ENCODE peak calls at places on chromosome 3, in ten cellular contexts. One of them, this sample, is unnamed.

GRCh38 chr3:31533169-31533870 is 595 bp downstream of the STT3B start:
- DNase-seq in endothelial cell: peak
- DNase-seq in activated CD8-positive, alpha-beta T cell treated with anti-CD3 and anti-CD28 coated beads for 36 hours: peak
- DNase-seq in CD8-positive, alpha-beta T cell: peak
- DNase-seq in RWPE1: peak
- DNase-seq in bronchial epithelial cell: peak
- DNase-seq in epithelial cell of proximal tubule: no peak
- DNase-seq in WTC11: peak
- DNase-seq in neural crest cell: peak
- DNase-seq in brain microvascular endothelial cell: peak
- DNase-seq in this sample: peak

GRCh38 chr3:197590313-197590962 is 34.7 kb upstream of the BDH1 start:
- DNase-seq in endothelial cell: no peak
- DNase-seq in activated CD8-positive, alpha-beta T cell treated with anti-CD3 and anti-CD28 coated beads for 36 hours: peak
- DNase-seq in CD8-positive, alpha-beta T cell: no peak
- DNase-seq in RWPE1: no peak
- DNase-seq in bronchial epithelial cell: no peak
- DNase-seq in epithelial cell of proximal tubule: no peak
- DNase-seq in WTC11: no peak
- DNase-seq in neural crest cell: no peak
- DNase-seq in brain microvascular endothelial cell: no peak
- DNase-seq in this sample: no peak

GRCh38 chr3:72100626-72101187 is 315.8 kb upstream of the PROK2 start:
- DNase-seq in endothelial cell: peak
- DNase-seq in activated CD8-positive, alpha-beta T cell treated with anti-CD3 and anti-CD28 coated beads for 36 hours: peak
- DNase-seq in CD8-positive, alpha-beta T cell: peak
- DNase-seq in RWPE1: peak
- DNase-seq in bronchial epithelial cell: peak
- DNase-seq in epithelial cell of proximal tubule: no peak
- DNase-seq in WTC11: peak
- DNase-seq in neural crest cell: peak
- DNase-seq in brain microvascular endothelial cell: peak
- DNase-seq in this sample: peak

GRCh38 chr3:179035232-179035631 is 36.4 kb downstream of the ZMAT3 start:
- DNase-seq in endothelial cell: no peak
- DNase-seq in activated CD8-positive, alpha-beta T cell treated with anti-CD3 and anti-CD28 coated beads for 36 hours: no peak
- DNase-seq in CD8-positive, alpha-beta T cell: no peak
- DNase-seq in RWPE1: no peak
- DNase-seq in bronchial epithelial cell: no peak
- DNase-seq in epithelial cell of proximal tubule: no peak
- DNase-seq in WTC11: no peak
- DNase-seq in neural crest cell: no peak
- DNase-seq in brain microvascular endothelial cell: no peak
- DNase-seq in this sample: no peak

GRCh38 chr3:1561397-1561796 is 468.6 kb downstream of the CNTN6 start:
- DNase-seq in endothelial cell: no peak
- DNase-seq in activated CD8-positive, alpha-beta T cell treated with anti-CD3 and anti-CD28 coated beads for 36 hours: no peak
- DNase-seq in CD8-positive, alpha-beta T cell: no peak
- DNase-seq in RWPE1: no peak
- DNase-seq in bronchial epithelial cell: no peak
- DNase-seq in epithelial cell of proximal tubule: no peak
- DNase-seq in WTC11: no peak
- DNase-seq in neural crest cell: no peak
- DNase-seq in brain microvascular endothelial cell: no peak
- DNase-seq in this sample: no peak

GRCh38 chr3:38227989-38228388 is 37.6 kb upstream of the SLC22A13 start:
- DNase-seq in endothelial cell: no peak
- DNase-seq in activated CD8-positive, alpha-beta T cell treated with anti-CD3 and anti-CD28 coated beads for 36 hours: no peak
- DNase-seq in CD8-positive, alpha-beta T cell: no peak
- DNase-seq in RWPE1: peak
- DNase-seq in bronchial epithelial cell: peak
- DNase-seq in epithelial cell of proximal tubule: no peak
- DNase-seq in WTC11: no peak
- DNase-seq in neural crest cell: no peak
- DNase-seq in brain microvascular endothelial cell: peak
- DNase-seq in this sample: no peak

GRCh38 chr3:120344349-120344748 is 4.8 kb downstream of the LRRC58 start:
- DNase-seq in endothelial cell: no peak
- DNase-seq in activated CD8-positive, alpha-beta T cell treated with anti-CD3 and anti-CD28 coated beads for 36 hours: no peak
- DNase-seq in CD8-positive, alpha-beta T cell: no peak
- DNase-seq in RWPE1: no peak
- DNase-seq in bronchial epithelial cell: no peak
- DNase-seq in epithelial cell of proximal tubule: no peak
- DNase-seq in WTC11: no peak
- DNase-seq in neural crest cell: no peak
- DNase-seq in brain microvascular endothelial cell: no peak
- DNase-seq in this sample: no peak

GRCh38 chr3:159928692-159929091 is 59.9 kb upstream of the IL12A start:
- DNase-seq in endothelial cell: no peak
- DNase-seq in activated CD8-positive, alpha-beta T cell treated with anti-CD3 and anti-CD28 coated beads for 36 hours: no peak
- DNase-seq in CD8-positive, alpha-beta T cell: no peak
- DNase-seq in RWPE1: peak
- DNase-seq in bronchial epithelial cell: peak
- DNase-seq in epithelial cell of proximal tubule: peak
- DNase-seq in WTC11: no peak
- DNase-seq in neural crest cell: no peak
- DNase-seq in brain microvascular endothelial cell: peak
- DNase-seq in this sample: no peak

GRCh38 chr3:133490468-133491351 is 82.8 kb upstream of the CDV3 start:
- DNase-seq in endothelial cell: no peak
- DNase-seq in activated CD8-positive, alpha-beta T cell treated with anti-CD3 and anti-CD28 coated beads for 36 hours: peak
- DNase-seq in CD8-positive, alpha-beta T cell: peak
- DNase-seq in RWPE1: no peak
- DNase-seq in bronchial epithelial cell: no peak
- DNase-seq in epithelial cell of proximal tubule: no peak
- DNase-seq in WTC11: no peak
- DNase-seq in neural crest cell: no peak
- DNase-seq in brain microvascular endothelial cell: no peak
- DNase-seq in this sample: no peak

GRCh38 chr3:133492159-133492860 is 81.2 kb upstream of the CDV3 start:
- DNase-seq in endothelial cell: no peak
- DNase-seq in activated CD8-positive, alpha-beta T cell treated with anti-CD3 and anti-CD28 coated beads for 36 hours: no peak
- DNase-seq in CD8-positive, alpha-beta T cell: no peak
- DNase-seq in RWPE1: no peak
- DNase-seq in bronchial epithelial cell: no peak
- DNase-seq in epithelial cell of proximal tubule: no peak
- DNase-seq in WTC11: no peak
- DNase-seq in neural crest cell: no peak
- DNase-seq in brain microvascular endothelial cell: no peak
- DNase-seq in this sample: no peak

GRCh38 chr3:133489466-133490085 is 83.9 kb upstream of the CDV3 start:
- DNase-seq in endothelial cell: no peak
- DNase-seq in activated CD8-positive, alpha-beta T cell treated with anti-CD3 and anti-CD28 coated beads for 36 hours: no peak
- DNase-seq in CD8-positive, alpha-beta T cell: no peak
- DNase-seq in RWPE1: no peak
- DNase-seq in bronchial epithelial cell: peak
- DNase-seq in epithelial cell of proximal tubule: no peak
- DNase-seq in WTC11: peak
- DNase-seq in neural crest cell: no peak
- DNase-seq in brain microvascular endothelial cell: no peak
- DNase-seq in this sample: no peak

GRCh38 chr3:133491481-133492059 is 81.9 kb upstream of the CDV3 start:
- DNase-seq in endothelial cell: no peak
- DNase-seq in activated CD8-positive, alpha-beta T cell treated with anti-CD3 and anti-CD28 coated beads for 36 hours: no peak
- DNase-seq in CD8-positive, alpha-beta T cell: no peak
- DNase-seq in RWPE1: no peak
- DNase-seq in bronchial epithelial cell: no peak
- DNase-seq in epithelial cell of proximal tubule: no peak
- DNase-seq in WTC11: no peak
- DNase-seq in neural crest cell: no peak
- DNase-seq in brain microvascular endothelial cell: no peak
- DNase-seq in this sample: no peak

GRCh38 chr3:133494469-133494868 is 79.0 kb upstream of the CDV3 start:
- DNase-seq in endothelial cell: peak
- DNase-seq in activated CD8-positive, alpha-beta T cell treated with anti-CD3 and anti-CD28 coated beads for 36 hours: peak
- DNase-seq in CD8-positive, alpha-beta T cell: no peak
- DNase-seq in RWPE1: no peak
- DNase-seq in bronchial epithelial cell: no peak
- DNase-seq in epithelial cell of proximal tubule: no peak
- DNase-seq in WTC11: peak
- DNase-seq in neural crest cell: peak
- DNase-seq in brain microvascular endothelial cell: peak
- DNase-seq in this sample: peak
- TF ChIP-seq CTCF in endothelial cell: peak
- TF ChIP-seq CTCF in activated CD8-positive, alpha-beta T cell treated with anti-CD3 and anti-CD28 coated beads for 36 hours: no peak
- TF ChIP-seq CTCF in CD8-positive, alpha-beta T cell: no peak
- TF ChIP-seq CTCF in RWPE1: no peak
- TF ChIP-seq CTCF in bronchial epithelial cell: no peak
- TF ChIP-seq CTCF in epithelial cell of proximal tubule: peak
- TF ChIP-seq CTCF in WTC11: peak
- TF ChIP-seq CTCF in neural crest cell: peak
- TF ChIP-seq CTCF in brain microvascular endothelial cell: peak
- TF ChIP-seq CTCF in this sample: peak

GRCh38 chr3:100257601-100258000 is 3.2 kb upstream of the TBC1D23 start:
- DNase-seq in endothelial cell: no peak
- DNase-seq in activated CD8-positive, alpha-beta T cell treated with anti-CD3 and anti-CD28 coated beads for 36 hours: peak
- DNase-seq in CD8-positive, alpha-beta T cell: no peak
- DNase-seq in RWPE1: no peak
- DNase-seq in bronchial epithelial cell: no peak
- DNase-seq in epithelial cell of proximal tubule: no peak
- DNase-seq in WTC11: no peak
- DNase-seq in neural crest cell: no peak
- DNase-seq in brain microvascular endothelial cell: no peak
- DNase-seq in this sample: no peak

GRCh38 chr3:100252006-100252405 is 8.8 kb upstream of the TBC1D23 start:
- DNase-seq in endothelial cell: no peak
- DNase-seq in activated CD8-positive, alpha-beta T cell treated with anti-CD3 and anti-CD28 coated beads for 36 hours: no peak
- DNase-seq in CD8-positive, alpha-beta T cell: no peak
- DNase-seq in RWPE1: no peak
- DNase-seq in bronchial epithelial cell: no peak
- DNase-seq in epithelial cell of proximal tubule: no peak
- DNase-seq in WTC11: no peak
- DNase-seq in neural crest cell: no peak
- DNase-seq in brain microvascular endothelial cell: no peak
- DNase-seq in this sample: no peak

GRCh38 chr3:100256724-100257123 is 4.1 kb upstream of the TBC1D23 start:
- DNase-seq in endothelial cell: no peak
- DNase-seq in activated CD8-positive, alpha-beta T cell treated with anti-CD3 and anti-CD28 coated beads for 36 hours: no peak
- DNase-seq in CD8-positive, alpha-beta T cell: no peak
- DNase-seq in RWPE1: no peak
- DNase-seq in bronchial epithelial cell: no peak
- DNase-seq in epithelial cell of proximal tubule: no peak
- DNase-seq in WTC11: no peak
- DNase-seq in neural crest cell: no peak
- DNase-seq in brain microvascular endothelial cell: no peak
- DNase-seq in this sample: no peak

GRCh38 chr3:100260081-100260684 is 609 bp upstream of the TBC1D23 start:
- DNase-seq in endothelial cell: peak
- DNase-seq in activated CD8-positive, alpha-beta T cell treated with anti-CD3 and anti-CD28 coated beads for 36 hours: no peak
- DNase-seq in CD8-positive, alpha-beta T cell: no peak
- DNase-seq in RWPE1: no peak
- DNase-seq in bronchial epithelial cell: no peak
- DNase-seq in epithelial cell of proximal tubule: no peak
- DNase-seq in WTC11: peak
- DNase-seq in neural crest cell: peak
- DNase-seq in brain microvascular endothelial cell: no peak
- DNase-seq in this sample: peak

GRCh38 chr3:100254168-100254777 is 6.5 kb upstream of the TBC1D23 start:
- DNase-seq in endothelial cell: peak
- DNase-seq in activated CD8-positive, alpha-beta T cell treated with anti-CD3 and anti-CD28 coated beads for 36 hours: peak
- DNase-seq in CD8-positive, alpha-beta T cell: no peak
- DNase-seq in RWPE1: peak
- DNase-seq in bronchial epithelial cell: peak
- DNase-seq in epithelial cell of proximal tubule: no peak
- DNase-seq in WTC11: peak
- DNase-seq in neural crest cell: peak
- DNase-seq in brain microvascular endothelial cell: peak
- DNase-seq in this sample: peak
- TF ChIP-seq CTCF in endothelial cell: peak
- TF ChIP-seq CTCF in activated CD8-positive, alpha-beta T cell treated with anti-CD3 and anti-CD28 coated beads for 36 hours: peak
- TF ChIP-seq CTCF in CD8-positive, alpha-beta T cell: peak
- TF ChIP-seq CTCF in RWPE1: peak
- TF ChIP-seq CTCF in bronchial epithelial cell: peak
- TF ChIP-seq CTCF in epithelial cell of proximal tubule: peak
- TF ChIP-seq CTCF in WTC11: peak
- TF ChIP-seq CTCF in neural crest cell: peak
- TF ChIP-seq CTCF in brain microvascular endothelial cell: peak
- TF ChIP-seq CTCF in this sample: peak

GRCh38 chr3:138829886-138830510 is 4.7 kb downstream of the PIK3CB start:
- DNase-seq in endothelial cell: no peak
- DNase-seq in activated CD8-positive, alpha-beta T cell treated with anti-CD3 and anti-CD28 coated beads for 36 hours: no peak
- DNase-seq in CD8-positive, alpha-beta T cell: no peak
- DNase-seq in RWPE1: no peak
- DNase-seq in bronchial epithelial cell: no peak
- DNase-seq in epithelial cell of proximal tubule: no peak
- DNase-seq in WTC11: no peak
- DNase-seq in neural crest cell: no peak
- DNase-seq in brain microvascular endothelial cell: no peak
- DNase-seq in this sample: no peak

GRCh38 chr3:138833908-138834358 is 795 bp downstream of the PIK3CB start:
- DNase-seq in endothelial cell: peak
- DNase-seq in activated CD8-positive, alpha-beta T cell treated with anti-CD3 and anti-CD28 coated beads for 36 hours: peak
- DNase-seq in CD8-positive, alpha-beta T cell: no peak
- DNase-seq in RWPE1: peak
- DNase-seq in bronchial epithelial cell: peak
- DNase-seq in epithelial cell of proximal tubule: no peak
- DNase-seq in WTC11: no peak
- DNase-seq in neural crest cell: no peak
- DNase-seq in brain microvascular endothelial cell: peak
- DNase-seq in this sample: peak

GRCh38 chr3:138835177-138835757 is 539 bp upstream of the PIK3CB start:
- DNase-seq in endothelial cell: no peak
- DNase-seq in activated CD8-positive, alpha-beta T cell treated with anti-CD3 and anti-CD28 coated beads for 36 hours: no peak
- DNase-seq in CD8-positive, alpha-beta T cell: no peak
- DNase-seq in RWPE1: no peak
- DNase-seq in bronchial epithelial cell: no peak
- DNase-seq in epithelial cell of proximal tubule: no peak
- DNase-seq in WTC11: no peak
- DNase-seq in neural crest cell: no peak
- DNase-seq in brain microvascular endothelial cell: no peak
- DNase-seq in this sample: no peak

GRCh38 chr3:138829097-138829496 is 5.6 kb downstream of the PIK3CB start:
- DNase-seq in endothelial cell: no peak
- DNase-seq in activated CD8-positive, alpha-beta T cell treated with anti-CD3 and anti-CD28 coated beads for 36 hours: no peak
- DNase-seq in CD8-positive, alpha-beta T cell: no peak
- DNase-seq in RWPE1: no peak
- DNase-seq in bronchial epithelial cell: no peak
- DNase-seq in epithelial cell of proximal tubule: no peak
- DNase-seq in WTC11: no peak
- DNase-seq in neural crest cell: no peak
- DNase-seq in brain microvascular endothelial cell: no peak
- DNase-seq in this sample: no peak

DNA sequence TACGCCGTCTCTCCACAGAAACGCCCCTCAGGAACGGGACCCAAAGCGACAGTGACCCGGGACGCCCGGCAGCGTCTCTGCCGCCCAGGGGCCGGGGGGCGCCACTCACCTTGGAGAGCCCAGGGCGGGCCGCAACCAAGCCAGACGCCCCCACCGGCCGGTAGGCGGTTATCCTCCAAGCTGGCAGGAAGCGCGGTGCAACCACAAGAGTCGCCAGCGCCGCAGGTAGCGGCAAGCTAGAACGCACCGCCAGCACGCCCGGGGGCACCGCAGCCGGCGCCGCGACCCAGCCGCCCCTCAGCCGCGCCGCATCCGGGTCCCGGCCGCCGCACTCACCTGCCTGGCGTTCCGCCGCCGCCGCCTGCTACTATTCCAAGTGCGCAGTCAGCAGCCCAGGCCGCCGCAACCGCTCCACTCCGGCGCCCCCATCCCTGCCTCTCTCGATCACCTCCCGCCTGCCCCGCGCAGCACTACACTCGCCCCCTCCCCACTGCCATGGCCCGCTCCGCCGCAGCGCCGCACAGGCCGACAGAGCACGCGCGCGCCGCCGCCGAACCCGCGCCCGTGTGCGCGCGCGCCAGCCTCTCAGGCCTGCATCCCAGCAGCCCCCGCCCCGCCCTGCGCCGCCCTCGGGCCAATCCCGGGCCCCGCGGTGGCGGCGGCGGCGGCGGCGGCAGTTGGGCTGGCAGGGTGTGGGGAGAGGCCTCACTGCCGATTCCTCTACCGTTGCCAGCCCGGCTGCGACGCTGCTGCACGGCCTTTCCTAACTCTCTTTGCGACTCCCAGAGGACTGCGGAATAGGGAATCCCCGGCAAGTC is at the start of gene PIK3CB:
- DNase-seq in endothelial cell: peak
- DNase-seq in activated CD8-positive, alpha-beta T cell treated with anti-CD3 and anti-CD28 coated beads for 36 hours: peak
- DNase-seq in CD8-positive, alpha-beta T cell: peak
- DNase-seq in RWPE1: peak
- DNase-seq in bronchial epithelial cell: peak
- DNase-seq in epithelial cell of proximal tubule: no peak
- DNase-seq in WTC11: peak
- DNase-seq in neural crest cell: peak
- DNase-seq in brain microvascular endothelial cell: peak
- DNase-seq in this sample: peak
- TF ChIP-seq CTCF in endothelial cell: no peak
- TF ChIP-seq CTCF in activated CD8-positive, alpha-beta T cell treated with anti-CD3 and anti-CD28 coated beads for 36 hours: peak
- TF ChIP-seq CTCF in CD8-positive, alpha-beta T cell: no peak
- TF ChIP-seq CTCF in RWPE1: peak
- TF ChIP-seq CTCF in bronchial epithelial cell: peak
- TF ChIP-seq CTCF in epithelial cell of proximal tubule: no peak
- TF ChIP-seq CTCF in WTC11: no peak
- TF ChIP-seq CTCF in neural crest cell: peak
- TF ChIP-seq CTCF in brain microvascular endothelial cell: peak
- TF ChIP-seq CTCF in this sample: no peak

GRCh38 chr3:19254189-19254588 is 105.9 kb downstream of the KCNH8 start:
- DNase-seq in endothelial cell: no peak
- DNase-seq in activated CD8-positive, alpha-beta T cell treated with anti-CD3 and anti-CD28 coated beads for 36 hours: no peak
- DNase-seq in CD8-positive, alpha-beta T cell: no peak
- DNase-seq in RWPE1: no peak
- DNase-seq in bronchial epithelial cell: no peak
- DNase-seq in epithelial cell of proximal tubule: no peak
- DNase-seq in WTC11: no peak
- DNase-seq in neural crest cell: no peak
- DNase-seq in brain microvascular endothelial cell: no peak
- DNase-seq in this sample: no peak

GRCh38 chr3:19250959-19251610 is 102.8 kb downstream of the KCNH8 start:
- DNase-seq in endothelial cell: no peak
- DNase-seq in activated CD8-positive, alpha-beta T cell treated with anti-CD3 and anti-CD28 coated beads for 36 hours: peak
- DNase-seq in CD8-positive, alpha-beta T cell: no peak
- DNase-seq in RWPE1: no peak
- DNase-seq in bronchial epithelial cell: no peak
- DNase-seq in epithelial cell of proximal tubule: no peak
- DNase-seq in WTC11: peak
- DNase-seq in neural crest cell: no peak
- DNase-seq in brain microvascular endothelial cell: no peak
- DNase-seq in this sample: no peak

GRCh38 chr3:19254784-19255338 is 106.6 kb downstream of the KCNH8 start:
- DNase-seq in endothelial cell: no peak
- DNase-seq in activated CD8-positive, alpha-beta T cell treated with anti-CD3 and anti-CD28 coated beads for 36 hours: no peak
- DNase-seq in CD8-positive, alpha-beta T cell: no peak
- DNase-seq in RWPE1: no peak
- DNase-seq in bronchial epithelial cell: no peak
- DNase-seq in epithelial cell of proximal tubule: no peak
- DNase-seq in WTC11: no peak
- DNase-seq in neural crest cell: no peak
- DNase-seq in brain microvascular endothelial cell: no peak
- DNase-seq in this sample: no peak

DNA sequence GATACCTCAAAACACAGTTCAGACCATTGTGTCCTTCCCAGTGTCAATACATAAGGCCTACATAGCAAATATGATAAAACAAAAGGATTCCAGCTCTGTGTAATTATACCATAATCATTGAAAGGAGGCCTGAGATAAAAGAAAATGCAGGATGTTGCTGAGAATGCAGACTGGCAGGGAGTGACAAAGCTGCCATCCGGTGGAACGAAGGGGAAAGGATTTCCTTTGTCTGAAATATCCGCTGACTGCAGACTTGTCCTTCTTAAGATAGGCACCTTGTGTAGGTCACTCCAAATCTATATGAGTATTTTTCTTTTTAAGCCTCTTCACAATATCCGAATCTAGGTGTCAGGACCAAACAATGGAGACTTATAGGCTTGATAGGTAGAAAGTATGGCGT is 108.0 kb downstream of the KCNH8 start:
- DNase-seq in endothelial cell: peak
- DNase-seq in activated CD8-positive, alpha-beta T cell treated with anti-CD3 and anti-CD28 coated beads for 36 hours: no peak
- DNase-seq in CD8-positive, alpha-beta T cell: no peak
- DNase-seq in RWPE1: no peak
- DNase-seq in bronchial epithelial cell: no peak
- DNase-seq in epithelial cell of proximal tubule: no peak
- DNase-seq in WTC11: no peak
- DNase-seq in neural crest cell: no peak
- DNase-seq in brain microvascular endothelial cell: no peak
- DNase-seq in this sample: no peak
- TF ChIP-seq CTCF in endothelial cell: no peak
- TF ChIP-seq CTCF in activated CD8-positive, alpha-beta T cell treated with anti-CD3 and anti-CD28 coated beads for 36 hours: no peak
- TF ChIP-seq CTCF in CD8-positive, alpha-beta T cell: no peak
- TF ChIP-seq CTCF in RWPE1: no peak
- TF ChIP-seq CTCF in bronchial epithelial cell: no peak
- TF ChIP-seq CTCF in epithelial cell of proximal tubule: no peak
- TF ChIP-seq CTCF in WTC11: no peak
- TF ChIP-seq CTCF in neural crest cell: no peak
- TF ChIP-seq CTCF in brain microvascular endothelial cell: no peak
- TF ChIP-seq CTCF in this sample: no peak

This sample was measured in nephron progenitor cell.